ENCODE peak calls at places on chromosomes 4 and X, in eight cellular contexts. One of them, this sample, is unnamed.

GRCh38 chrX:68989865-68990606 is 161.2 kb downstream of the EFNB1 start:
- DNase-seq in IMR-90: peak; percentile 82
- DNase-seq in mucosa of descending colon: no peak
- DNase-seq in BJ: peak; percentile 23
- DNase-seq in bronchial epithelial cell: no peak
- DNase-seq in fibroblast of lung: peak; percentile 90
- DNase-seq in breast epithelium: no peak
- DNase-seq in AG09309: peak; percentile 28
- DNase-seq in this sample: peak; percentile 58

GRCh38 chr4:38145033-38145673 is 185.0 kb downstream of the PTTG2 start:
- DNase-seq in mucosa of descending colon: no peak
- DNase-seq in bronchial epithelial cell: no peak
- DNase-seq in IMR-90: no peak
- DNase-seq in breast epithelium: no peak
- DNase-seq in AG09309: no peak
- DNase-seq in fibroblast of lung: no peak
- DNase-seq in BJ: no peak
- DNase-seq in this sample: no peak

GRCh38 chrX:150512426-150512825 is 56.0 kb upstream of the MTM1 start:
- DNase-seq in breast epithelium: no peak
- DNase-seq in IMR-90: no peak
- DNase-seq in mucosa of descending colon: no peak
- DNase-seq in BJ: no peak
- DNase-seq in bronchial epithelial cell: no peak
- DNase-seq in fibroblast of lung: no peak
- DNase-seq in AG09309: no peak
- DNase-seq in this sample: no peak

GRCh38 chr4:48138511-48138910 is 4.5 kb upstream of the TXK start:
- DNase-seq in fibroblast of lung: no peak
- DNase-seq in breast epithelium: no peak
- DNase-seq in BJ: no peak
- DNase-seq in IMR-90: no peak
- DNase-seq in AG09309: no peak
- DNase-seq in mucosa of descending colon: no peak
- DNase-seq in bronchial epithelial cell: no peak
- DNase-seq in this sample: no peak

GRCh38 chr4:71333960-71334951 is 4.6 kb upstream of the SLC4A4 start:
- DNase-seq in mucosa of descending colon: no peak
- DNase-seq in BJ: no peak
- DNase-seq in AG09309: no peak
- DNase-seq in fibroblast of lung: peak; percentile 40
- DNase-seq in breast epithelium: no peak
- DNase-seq in bronchial epithelial cell: peak; percentile 74
- DNase-seq in IMR-90: peak; percentile 66
- DNase-seq in this sample: no peak

GRCh38 chrX:8366491-8366890 is 98.1 kb upstream of the VCX3B start:
- DNase-seq in bronchial epithelial cell: no peak
- DNase-seq in BJ: no peak
- DNase-seq in IMR-90: no peak
- DNase-seq in mucosa of descending colon: no peak
- DNase-seq in breast epithelium: no peak
- DNase-seq in AG09309: no peak
- DNase-seq in fibroblast of lung: no peak
- DNase-seq in this sample: no peak

GRCh38 chr4:4387531-4388311 is 819 bp downstream of the NSG1 start:
- DNase-seq in breast epithelium: no peak
- DNase-seq in BJ: no peak
- DNase-seq in mucosa of descending colon: no peak
- DNase-seq in IMR-90: no peak
- DNase-seq in bronchial epithelial cell: no peak
- DNase-seq in AG09309: no peak
- DNase-seq in fibroblast of lung: no peak
- DNase-seq in this sample: no peak

GRCh38 chrX:123720486-123720885 is 12.4 kb downstream of the THOC2 start:
- DNase-seq in fibroblast of lung: no peak
- DNase-seq in IMR-90: no peak
- DNase-seq in AG09309: no peak
- DNase-seq in mucosa of descending colon: no peak
- DNase-seq in bronchial epithelial cell: no peak
- DNase-seq in breast epithelium: no peak
- DNase-seq in BJ: no peak
- DNase-seq in this sample: no peak

GRCh38 chrX:72003811-72004750 is 93.4 kb downstream of the NHSL2 start:
- DNase-seq in bronchial epithelial cell: no peak
- DNase-seq in mucosa of descending colon: peak; percentile 48
- DNase-seq in AG09309: peak; percentile 29
- DNase-seq in BJ: peak; percentile 27
- DNase-seq in breast epithelium: no peak
- DNase-seq in IMR-90: no peak
- DNase-seq in fibroblast of lung: no peak
- DNase-seq in this sample: no peak

GRCh38 chr4:86657382-86657781 is 63.3 kb downstream of the PTPN13 start:
- DNase-seq in mucosa of descending colon: no peak
- DNase-seq in IMR-90: no peak
- DNase-seq in breast epithelium: no peak
- DNase-seq in bronchial epithelial cell: no peak
- DNase-seq in AG09309: no peak
- DNase-seq in fibroblast of lung: no peak
- DNase-seq in BJ: no peak
- DNase-seq in this sample: no peak

GRCh38 chr4:145308598-145308997 is 128.2 kb upstream of the OTUD4 start:
- DNase-seq in IMR-90: peak; percentile 22
- DNase-seq in fibroblast of lung: no peak
- DNase-seq in breast epithelium: no peak
- DNase-seq in mucosa of descending colon: no peak
- DNase-seq in BJ: no peak
- DNase-seq in bronchial epithelial cell: no peak
- DNase-seq in AG09309: no peak
- DNase-seq in this sample: no peak

GRCh38 chr4:96729641-96730040 is 889.7 kb downstream of the PDHA2 start:
- DNase-seq in fibroblast of lung: no peak
- DNase-seq in IMR-90: no peak
- DNase-seq in BJ: no peak
- DNase-seq in mucosa of descending colon: no peak
- DNase-seq in bronchial epithelial cell: no peak
- DNase-seq in breast epithelium: no peak
- DNase-seq in AG09309: no peak
- DNase-seq in this sample: no peak

GRCh38 chr4:174522183-174523002 is at the start of gene HPGD:
- DNase-seq in BJ: no peak
- DNase-seq in IMR-90: no peak
- DNase-seq in mucosa of descending colon: peak; percentile 85
- DNase-seq in breast epithelium: no peak
- DNase-seq in bronchial epithelial cell: peak; percentile 8
- DNase-seq in AG09309: no peak
- DNase-seq in fibroblast of lung: no peak
- DNase-seq in this sample: peak; percentile 37

GRCh38 chr4:6050551-6050950 is 32.3 kb upstream of the C4orf50 start:
- DNase-seq in fibroblast of lung: no peak
- DNase-seq in breast epithelium: no peak
- DNase-seq in bronchial epithelial cell: no peak
- DNase-seq in AG09309: no peak
- DNase-seq in BJ: no peak
- DNase-seq in mucosa of descending colon: no peak
- DNase-seq in IMR-90: no peak
- DNase-seq in this sample: no peak

GRCh38 chrX:154093965-154094364 is 3.6 kb downstream of the MECP2 start:
- DNase-seq in AG09309: no peak
- DNase-seq in fibroblast of lung: no peak
- DNase-seq in bronchial epithelial cell: no peak
- DNase-seq in IMR-90: no peak
- DNase-seq in mucosa of descending colon: no peak
- DNase-seq in breast epithelium: no peak
- DNase-seq in BJ: no peak
- DNase-seq in this sample: no peak

GRCh38 chr4:61828960-61829359 is 628.8 kb downstream of the ADGRL3 start:
- DNase-seq in bronchial epithelial cell: no peak
- DNase-seq in breast epithelium: no peak
- DNase-seq in fibroblast of lung: no peak
- DNase-seq in mucosa of descending colon: no peak
- DNase-seq in AG09309: no peak
- DNase-seq in BJ: no peak
- DNase-seq in IMR-90: no peak
- DNase-seq in this sample: no peak

GRCh38 chr4:28827866-28828265 is 1892.3 kb upstream of the PCDH7 start:
- DNase-seq in breast epithelium: no peak
- DNase-seq in BJ: no peak
- DNase-seq in bronchial epithelial cell: no peak
- DNase-seq in IMR-90: no peak
- DNase-seq in fibroblast of lung: no peak
- DNase-seq in mucosa of descending colon: no peak
- DNase-seq in AG09309: no peak
- DNase-seq in this sample: no peak

GRCh38 chrX:102712967-102713677 is 874 bp downstream of the GPRASP2 start:
- DNase-seq in BJ: no peak
- DNase-seq in IMR-90: peak; percentile 41
- DNase-seq in bronchial epithelial cell: peak; percentile 34
- DNase-seq in fibroblast of lung: peak; percentile 55
- DNase-seq in breast epithelium: peak; percentile 53
- DNase-seq in AG09309: no peak
- DNase-seq in mucosa of descending colon: no peak
- DNase-seq in this sample: peak; percentile 75

GRCh38 chrX:11504234-11504633 is 161.5 kb downstream of the ARHGAP6 start:
- DNase-seq in breast epithelium: no peak
- DNase-seq in IMR-90: no peak
- DNase-seq in bronchial epithelial cell: no peak
- DNase-seq in BJ: no peak
- DNase-seq in mucosa of descending colon: no peak
- DNase-seq in AG09309: no peak
- DNase-seq in fibroblast of lung: no peak
- DNase-seq in this sample: no peak
- TF ChIP-seq CTCF in breast epithelium: no peak
- TF ChIP-seq CTCF in IMR-90: no peak
- TF ChIP-seq CTCF in bronchial epithelial cell: no peak
- TF ChIP-seq CTCF in BJ: no peak
- TF ChIP-seq CTCF in mucosa of descending colon: no peak
- TF ChIP-seq CTCF in AG09309: peak; percentile 9
- TF ChIP-seq CTCF in fibroblast of lung: no peak
- TF ChIP-seq CTCF in this sample: peak; percentile 14

GRCh38 chrX:85115252-85115651 is 111.6 kb downstream of the APOOL start:
- DNase-seq in bronchial epithelial cell: no peak
- DNase-seq in BJ: no peak
- DNase-seq in breast epithelium: no peak
- DNase-seq in IMR-90: no peak
- DNase-seq in mucosa of descending colon: no peak
- DNase-seq in AG09309: no peak
- DNase-seq in fibroblast of lung: no peak
- DNase-seq in this sample: no peak

GRCh38 chrX:85112270-85112669 is 108.6 kb downstream of the APOOL start:
- DNase-seq in bronchial epithelial cell: no peak
- DNase-seq in IMR-90: no peak
- DNase-seq in mucosa of descending colon: peak; percentile 62
- DNase-seq in BJ: no peak
- DNase-seq in breast epithelium: no peak
- DNase-seq in AG09309: no peak
- DNase-seq in fibroblast of lung: no peak
- DNase-seq in this sample: no peak

GRCh38 chrX:85113746-85114145 is 110.1 kb downstream of the APOOL start:
- DNase-seq in mucosa of descending colon: no peak
- DNase-seq in bronchial epithelial cell: no peak
- DNase-seq in IMR-90: no peak
- DNase-seq in BJ: no peak
- DNase-seq in AG09309: no peak
- DNase-seq in fibroblast of lung: no peak
- DNase-seq in breast epithelium: no peak
- DNase-seq in this sample: no peak

GRCh38 chrX:85114171-85114570 is 110.5 kb downstream of the APOOL start:
- DNase-seq in BJ: no peak
- DNase-seq in bronchial epithelial cell: no peak
- DNase-seq in breast epithelium: no peak
- DNase-seq in IMR-90: no peak
- DNase-seq in AG09309: no peak
- DNase-seq in fibroblast of lung: no peak
- DNase-seq in mucosa of descending colon: no peak
- DNase-seq in this sample: no peak

GRCh38 chrX:85114776-85115175 is 111.1 kb downstream of the APOOL start:
- DNase-seq in IMR-90: no peak
- DNase-seq in BJ: no peak
- DNase-seq in bronchial epithelial cell: no peak
- DNase-seq in fibroblast of lung: no peak
- DNase-seq in AG09309: no peak
- DNase-seq in mucosa of descending colon: no peak
- DNase-seq in breast epithelium: no peak
- DNase-seq in this sample: no peak
- TF ChIP-seq CTCF in IMR-90: no peak
- TF ChIP-seq CTCF in BJ: no peak
- TF ChIP-seq CTCF in bronchial epithelial cell: no peak
- TF ChIP-seq CTCF in fibroblast of lung: no peak
- TF ChIP-seq CTCF in AG09309: no peak
- TF ChIP-seq CTCF in mucosa of descending colon: no peak
- TF ChIP-seq CTCF in breast epithelium: no peak
- TF ChIP-seq CTCF in this sample: no peak

GRCh38 chrX:86023806-86024205 is 23.6 kb downstream of the CHM start:
- DNase-seq in bronchial epithelial cell: peak; percentile 61
- DNase-seq in IMR-90: no peak
- DNase-seq in AG09309: no peak
- DNase-seq in fibroblast of lung: no peak
- DNase-seq in BJ: no peak
- DNase-seq in mucosa of descending colon: no peak
- DNase-seq in breast epithelium: no peak
- DNase-seq in this sample: no peak

GRCh38 chrX:86016189-86016588 is 31.2 kb downstream of the CHM start:
- DNase-seq in fibroblast of lung: no peak
- DNase-seq in bronchial epithelial cell: no peak
- DNase-seq in mucosa of descending colon: no peak
- DNase-seq in breast epithelium: no peak
- DNase-seq in IMR-90: no peak
- DNase-seq in BJ: no peak
- DNase-seq in AG09309: no peak
- DNase-seq in this sample: no peak

GRCh38 chrX:86021652-86022289 is 25.6 kb downstream of the CHM start:
- DNase-seq in fibroblast of lung: no peak
- DNase-seq in IMR-90: no peak
- DNase-seq in bronchial epithelial cell: no peak
- DNase-seq in mucosa of descending colon: no peak
- DNase-seq in breast epithelium: no peak
- DNase-seq in AG09309: no peak
- DNase-seq in BJ: no peak
- DNase-seq in this sample: no peak
- TF ChIP-seq CTCF in fibroblast of lung: no peak
- TF ChIP-seq CTCF in IMR-90: no peak
- TF ChIP-seq CTCF in bronchial epithelial cell: no peak
- TF ChIP-seq CTCF in mucosa of descending colon: no peak
- TF ChIP-seq CTCF in breast epithelium: no peak
- TF ChIP-seq CTCF in AG09309: no peak
- TF ChIP-seq CTCF in BJ: no peak
- TF ChIP-seq CTCF in this sample: no peak

DNA sequence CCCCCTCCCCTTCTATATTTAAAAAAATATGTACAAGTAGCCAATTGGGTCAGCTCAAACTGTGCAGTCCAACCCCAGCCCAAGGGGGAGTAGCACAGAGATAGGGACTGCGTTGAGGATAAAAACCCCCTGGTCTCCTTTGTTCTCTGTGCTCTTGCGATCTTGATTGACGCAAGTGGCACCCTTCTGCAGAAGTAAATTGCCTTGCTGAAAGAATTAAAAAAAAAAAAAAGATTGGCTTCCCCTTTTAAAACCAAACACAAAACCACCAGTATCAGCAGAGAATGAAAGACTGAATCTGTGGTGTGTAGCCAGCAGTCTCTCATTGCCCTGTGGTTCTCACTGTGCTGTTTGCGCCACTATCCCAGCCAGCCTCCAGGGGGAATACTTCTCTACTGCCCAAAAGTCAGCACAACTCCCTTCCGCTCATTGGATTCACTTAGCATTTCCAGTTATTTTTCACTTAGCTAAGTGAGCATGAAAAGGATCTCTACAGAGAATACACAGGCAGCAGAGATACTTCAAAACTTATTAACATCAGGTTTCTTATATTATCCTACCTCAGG is 29.7 kb downstream of the MANBA start:
- DNase-seq in mucosa of descending colon: no peak
- DNase-seq in breast epithelium: no peak
- DNase-seq in bronchial epithelial cell: no peak
- DNase-seq in AG09309: no peak
- DNase-seq in fibroblast of lung: no peak
- DNase-seq in BJ: no peak
- DNase-seq in IMR-90: no peak
- DNase-seq in this sample: no peak
- TF ChIP-seq CTCF in mucosa of descending colon: no peak
- TF ChIP-seq CTCF in breast epithelium: no peak
- TF ChIP-seq CTCF in bronchial epithelial cell: no peak
- TF ChIP-seq CTCF in AG09309: peak; percentile 14
- TF ChIP-seq CTCF in fibroblast of lung: peak; percentile 10
- TF ChIP-seq CTCF in BJ: peak; percentile 15
- TF ChIP-seq CTCF in IMR-90: peak; percentile 4
- TF ChIP-seq CTCF in this sample: no peak